ENCODE peak calls at places on chromosomes 11 and 22, in nine cellular contexts. T is MCF 10A, E is AG09309, D is transverse colon, F is astrocyte of the cerebellum, I is keratinocyte, W is H9, K is WTC11, O is Calu3. M is an unnamed sample.

GRCh38 chr22:29031236-29031982 is 30.2 kb downstream of the C22orf31 start:
- DNase-seq in T (peak), E (peak), D (peak), F (peak), I (no peak), W (peak), K (no peak), O (peak), M (peak)

GRCh38 chr11:74988541-74989268 is at the start of gene NEU3:
- DNase-seq in T (peak), E (peak), D (peak), F (peak), I (peak), W (peak), K (peak), O (peak), M (peak)

GRCh38 chr11:111776398-111777093 is 10.4 kb upstream of the PPP2R1B start:
- DNase-seq in T (no peak), E (no peak), D (no peak), F (no peak), I (no peak), W (no peak), K (no peak), O (no peak), M (no peak)

GRCh38 chr11:43410394-43410793 is 51.7 kb downstream of the TTC17 start:
- DNase-seq in T (no peak), E (no peak), D (peak), F (no peak), I (no peak), W (no peak), K (no peak), O (peak), M (no peak)

GRCh38 chr22:50243704-50244419 is 961 bp downstream of the TUBGCP6 start:
- DNase-seq in T (no peak), E (no peak), D (no peak), F (no peak), I (no peak), W (no peak), K (no peak), O (no peak), M (no peak)

GRCh38 chr22:37419916-37420655 is 7.2 kb downstream of the ELFN2 start:
- DNase-seq in T (peak), E (no peak), D (no peak), F (no peak), I (no peak), W (peak), K (peak), O (peak), M (no peak)

GRCh38 chr22:18068381-18068988 is 9.3 kb upstream of the PEX26 start:
- DNase-seq in T (no peak), E (no peak), D (no peak), F (no peak), I (no peak), W (no peak), K (no peak), O (no peak), M (no peak)

GRCh38 chr22:41048791-41049717 is 43.3 kb upstream of the EP300 start:
- DNase-seq in T (peak), E (peak), D (peak), F (peak), I (no peak), W (peak), K (peak), O (peak), M (no peak)

GRCh38 chr22:44577391-44578114 is 79.5 kb upstream of the RTL6 start:
- DNase-seq in T (no peak), E (no peak), D (no peak), F (no peak), I (no peak), W (peak), K (no peak), O (no peak), M (no peak)

GRCh38 chr11:86440843-86441242 is 66.2 kb downstream of the CCDC81 start:
- DNase-seq in T (no peak), E (no peak), D (no peak), F (no peak), I (no peak), W (no peak), K (no peak), O (no peak), M (no peak)

GRCh38 chr11:123384116-123384515 is 46.0 kb upstream of the GRAMD1B start:
- DNase-seq in T (no peak), E (no peak), D (no peak), F (no peak), I (no peak), W (no peak), K (no peak), O (no peak), M (no peak)

GRCh38 chr11:33273656-33274055 is 16.5 kb downstream of the HIPK3 start:
- DNase-seq in T (no peak), E (no peak), D (no peak), F (no peak), I (no peak), W (no peak), K (no peak), O (no peak), M (no peak)

GRCh38 chr11:67452141-67452952 is at the start of gene GPR152:
- DNase-seq in T (no peak), E (no peak), D (no peak), F (no peak), I (no peak), W (no peak), K (no peak), O (peak), M (no peak)

GRCh38 chr22:33971561-33971961 is 51.3 kb upstream of the LARGE1 start:
- DNase-seq in T (no peak), E (no peak), D (no peak), F (no peak), I (peak), W (no peak), K (no peak), O (peak), M (no peak)

GRCh38 chr22:49052560-49052959 is 775.1 kb downstream of the BRD1 start:
- DNase-seq in T (no peak), E (no peak), D (no peak), F (no peak), I (no peak), W (no peak), K (no peak), O (no peak), M (no peak)

GRCh38 chr11:81159900-81160299 is 1573.8 kb downstream of the FAM181B start:
- DNase-seq in T (no peak), E (no peak), D (no peak), F (no peak), I (no peak), W (no peak), K (no peak), O (no peak), M (no peak)

GRCh38 chr22:34992672-34993071 is 73.3 kb upstream of the ISX start:
- DNase-seq in T (no peak), E (no peak), D (no peak), F (no peak), I (no peak), W (no peak), K (no peak), O (no peak), M (no peak)

GRCh38 chr22:47572443-47572842 is 810.0 kb downstream of the TBC1D22A start:
- DNase-seq in T (no peak), E (no peak), D (no peak), F (no peak), I (no peak), W (no peak), K (no peak), O (no peak), M (no peak)

GRCh38 chr11:76087749-76088148 is 118.6 kb downstream of the WNT11 start:
- DNase-seq in T (no peak), E (no peak), D (no peak), F (no peak), I (no peak), W (no peak), K (no peak), O (no peak), M (no peak)

GRCh38 chr11:86627776-86628455 is 44.5 kb downstream of the ME3 start:
- DNase-seq in T (no peak), E (peak), D (no peak), F (no peak), I (no peak), W (no peak), K (no peak), O (no peak), M (no peak)

GRCh38 chr11:91100432-91100831 is 877.6 kb upstream of the CHORDC1 start:
- DNase-seq in T (no peak), E (no peak), D (no peak), F (no peak), I (no peak), W (no peak), K (no peak), O (no peak), M (no peak)

GRCh38 chr22:50527921-50528681 is 1.7 kb downstream of the TYMP start:
- DNase-seq in T (no peak), E (no peak), D (no peak), F (no peak), I (no peak), W (no peak), K (no peak), O (no peak), M (no peak)

GRCh38 chr11:41498726-41499125 is 39.3 kb upstream of the LRRC4C start:
- DNase-seq in T (peak), E (no peak), D (no peak), F (no peak), I (no peak), W (no peak), K (no peak), O (no peak), M (no peak)
- TF ChIP-seq CTCF in T (peak), E (no peak), D (peak), F (no peak), I (no peak), W (peak), K (no peak), O (no peak), M (no peak)

DNA sequence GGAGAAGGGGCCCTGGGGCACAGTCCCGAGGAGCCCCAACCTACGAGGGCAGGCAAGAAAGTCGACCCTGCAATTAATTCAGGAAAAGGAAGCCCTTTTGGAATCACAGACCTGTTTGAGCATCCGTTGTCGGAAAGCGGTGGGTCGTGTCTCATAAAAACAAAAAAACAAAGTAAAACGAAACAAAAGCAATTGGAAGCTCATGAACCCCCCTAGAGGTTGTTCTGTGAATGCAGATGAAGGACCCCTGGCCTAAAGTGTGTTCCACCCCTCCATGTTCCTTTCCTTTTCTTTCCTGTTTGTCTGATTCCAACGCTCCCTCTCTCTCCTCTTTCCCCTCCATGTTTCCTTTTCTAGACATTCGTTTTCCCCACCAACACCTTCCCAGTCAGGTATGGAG is 203.7 kb downstream of the GRIK4 start:
- DNase-seq in T (no peak), E (no peak), D (no peak), F (no peak), I (no peak), W (no peak), K (no peak), O (no peak), M (no peak)
- TF ChIP-seq CTCF in T (peak), E (peak), D (peak), F (peak), I (peak), W (peak), K (peak), O (peak), M (peak)

GRCh38 chr22:24117942-24118341 is 63.3 kb upstream of the SUSD2 start:
- DNase-seq in T (no peak), E (no peak), D (no peak), F (no peak), I (no peak), W (peak), K (peak), O (peak), M (no peak)
- TF ChIP-seq CTCF in T (no peak), E (no peak), D (no peak), F (no peak), I (no peak), W (peak), K (no peak), O (no peak), M (no peak)

DNA sequence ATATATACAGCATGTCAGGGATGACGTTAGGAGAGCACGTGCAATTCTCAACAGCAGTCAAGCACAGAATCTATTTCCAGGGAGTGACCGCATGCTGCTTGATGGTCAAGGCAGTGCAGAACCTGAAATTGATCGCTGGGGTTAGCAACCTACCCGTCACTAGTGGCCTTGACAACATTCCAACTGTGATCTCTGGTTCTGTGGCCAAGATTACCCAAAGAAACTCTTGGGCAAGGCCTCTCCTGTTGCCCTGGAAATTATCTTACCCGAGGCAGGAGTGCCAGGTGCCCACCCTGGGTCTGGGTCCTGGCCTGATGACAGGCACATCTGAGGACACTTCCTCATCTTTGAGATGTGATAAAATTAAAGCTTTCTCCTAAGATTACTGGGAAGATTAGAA is 2.2 kb downstream of the TM7SF2 start:
- DNase-seq in T (no peak), E (no peak), D (no peak), F (no peak), I (no peak), W (no peak), K (no peak), O (no peak), M (no peak)
- TF ChIP-seq CTCF in T (no peak), E (no peak), D (no peak), F (no peak), I (no peak), W (no peak), K (no peak), O (no peak), M (no peak)

DNA sequence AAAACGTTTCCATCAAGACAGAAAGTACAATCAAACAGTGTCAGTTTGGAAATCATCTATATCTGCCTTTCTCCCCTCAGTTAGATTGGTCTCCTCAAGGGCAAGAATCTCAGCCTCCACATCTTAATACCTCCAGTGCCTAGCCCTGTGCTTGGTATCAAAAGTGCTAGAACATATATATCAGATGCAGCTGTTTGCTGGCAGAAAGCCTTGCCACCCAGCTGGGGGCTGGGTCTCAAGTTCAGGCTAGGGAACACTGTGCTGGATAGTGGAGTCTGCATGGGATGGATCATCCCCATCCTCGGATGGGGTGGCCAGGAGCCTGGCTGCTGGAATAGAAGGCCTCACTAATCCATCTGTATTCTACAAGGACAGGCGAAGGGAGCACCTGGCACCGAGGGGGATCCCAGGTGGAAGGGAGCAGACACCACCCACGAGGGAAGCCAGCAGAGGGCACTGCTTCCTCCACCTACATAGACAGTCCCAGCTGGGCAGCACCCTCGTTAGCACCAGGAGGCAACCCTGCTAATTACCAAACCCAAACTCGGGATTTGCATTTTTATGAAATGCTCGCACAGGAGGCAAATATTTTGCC is 602.2 kb downstream of the BUD13 start:
- DNase-seq in T (no peak), E (no peak), D (peak), F (no peak), I (no peak), W (peak), K (peak), O (peak), M (no peak)
- TF ChIP-seq CTCF in T (no peak), E (no peak), D (no peak), F (peak), I (no peak), W (peak), K (no peak), O (no peak), M (no peak)

GRCh38 chr22:39185601-39186012 is 33.1 kb upstream of the CBX7 start:
- DNase-seq in T (no peak), E (no peak), D (no peak), F (no peak), I (no peak), W (no peak), K (no peak), O (no peak), M (no peak)
- TF ChIP-seq CTCF in T (no peak), E (peak), D (no peak), F (no peak), I (no peak), W (no peak), K (no peak), O (peak), M (no peak)

DNA sequence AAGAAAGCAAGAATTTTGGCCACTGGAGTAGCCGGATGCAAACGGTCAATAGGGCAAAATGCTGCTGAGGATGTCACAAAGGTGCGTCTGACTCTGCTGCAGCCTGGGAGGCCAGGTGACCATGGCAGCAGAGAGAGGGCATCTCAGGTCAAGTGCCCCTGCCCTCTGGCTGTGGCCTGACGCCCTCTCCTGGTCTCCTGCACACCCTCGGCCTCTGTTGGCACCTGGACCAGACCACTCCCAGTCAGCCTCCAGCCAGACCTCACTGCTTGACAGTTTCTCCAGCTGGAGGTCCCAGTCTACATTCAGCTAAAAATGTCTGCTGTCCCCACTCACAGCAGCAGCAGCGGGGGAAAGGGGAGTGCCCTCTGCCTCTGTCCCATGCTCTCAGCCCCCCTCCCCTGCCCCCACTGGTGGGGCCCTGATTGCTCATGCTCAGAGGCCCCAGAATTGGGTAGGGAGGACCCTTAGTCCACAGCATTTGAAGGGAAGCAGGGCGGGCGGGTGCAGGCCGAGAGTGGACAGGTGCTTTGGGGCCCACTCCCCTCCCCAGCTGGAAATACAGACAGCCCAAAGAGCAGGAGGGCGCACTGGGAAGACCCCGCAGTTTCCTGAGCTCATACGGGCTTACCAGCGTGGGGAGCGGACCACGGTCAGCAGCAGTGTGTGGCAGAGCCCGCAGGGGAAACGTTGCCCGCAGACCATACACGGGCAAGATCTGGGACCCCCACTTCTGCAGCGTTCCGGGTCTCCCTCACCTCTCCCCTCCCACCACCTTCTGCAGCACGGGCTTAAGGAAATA is 1.6 kb upstream of the BRSK2 start:
- DNase-seq in T (peak), E (no peak), D (peak), F (no peak), I (no peak), W (peak), K (peak), O (no peak), M (no peak)
- TF ChIP-seq CTCF in T (no peak), E (no peak), D (no peak), F (no peak), I (no peak), W (peak), K (no peak), O (no peak), M (no peak)

DNA sequence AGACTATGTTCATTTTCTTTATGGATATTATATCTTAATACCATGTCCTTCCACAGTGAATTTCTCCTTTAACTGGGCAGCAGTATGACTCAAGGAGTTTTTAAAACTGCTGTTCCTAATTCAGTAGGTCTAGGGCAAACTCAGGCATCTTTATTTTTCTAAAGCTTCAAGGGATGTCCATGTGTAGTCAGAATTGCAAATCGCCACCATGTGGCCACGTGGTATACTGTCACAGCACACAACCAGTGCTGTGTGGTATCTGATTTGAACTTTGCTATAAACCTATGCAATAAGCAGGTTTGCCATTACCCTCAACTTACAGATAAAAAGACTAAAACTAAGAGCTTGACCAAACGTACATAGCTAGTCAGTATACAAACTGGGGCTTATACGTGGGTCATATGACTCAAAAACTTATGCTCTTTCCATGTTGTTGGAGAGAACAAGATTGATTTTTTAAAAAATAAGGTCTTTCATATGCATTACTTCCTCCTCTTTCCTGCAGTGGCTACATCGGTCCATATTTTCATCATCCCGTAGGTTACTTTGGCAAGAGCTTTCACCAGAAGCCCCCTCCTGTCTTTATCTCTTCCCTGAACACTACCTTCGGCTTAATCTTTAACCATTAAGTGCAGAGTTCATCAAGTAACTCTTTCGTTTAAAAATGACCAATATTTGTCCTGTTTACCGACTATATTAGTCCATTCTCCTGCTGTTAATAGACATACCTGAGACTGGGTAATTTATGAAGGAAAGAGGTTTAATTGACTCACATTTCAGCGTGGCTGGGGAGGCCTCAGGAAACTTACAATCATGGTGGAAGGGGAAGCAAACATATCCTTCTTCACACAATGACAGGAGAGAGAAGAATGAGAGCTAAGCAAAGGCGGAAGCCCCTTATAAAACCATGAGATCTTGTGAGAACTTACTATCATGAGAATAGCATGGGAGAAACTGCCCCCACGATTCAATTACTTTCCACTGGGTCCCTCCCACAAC is 8.0 kb upstream of the HTATIP2 start:
- DNase-seq in T (peak), E (no peak), D (peak), F (peak), I (no peak), W (peak), K (peak), O (peak), M (no peak)
- TF ChIP-seq CTCF in T (peak), E (peak), D (peak), F (peak), I (peak), W (peak), K (peak), O (peak), M (peak)